ENCODE peak calls at places on chromosomes 16 and 17, in four cellular contexts. P is fibroblast of the aortic adventitia, A is choroid plexus epithelial cell, F is AG10803. Y is an unnamed sample.

GRCh38 chr16:89764711-89765201 is 43.4 kb downstream of the ZNF276 start:
- DNase-seq in P (no peak), A (peak), F (no peak), Y (no peak)

GRCh38 chr16:66226762-66227161 is 139.7 kb upstream of the CDH5 start:
- DNase-seq in P (peak), A (no peak), F (peak), Y (no peak)

GRCh38 chr16:53937068-53937614 is 233.2 kb downstream of the FTO start:
- DNase-seq in P (no peak), A (no peak), F (no peak), Y (no peak)

GRCh38 chr17:75517277-75517865 is 1.0 kb downstream of the TSEN54 start:
- DNase-seq in P (no peak), A (no peak), F (no peak), Y (no peak)

GRCh38 chr16:19840524-19841110 is 44.0 kb downstream of the GPRC5B start:
- DNase-seq in P (no peak), A (no peak), F (peak), Y (no peak)

GRCh38 chr17:37121616-37122015 is 172.9 kb downstream of the AATF start:
- DNase-seq in P (no peak), A (no peak), F (no peak), Y (no peak)

GRCh38 chr16:25097304-25097988 is 14.1 kb upstream of the LCMT1 start:
- DNase-seq in P (peak), A (peak), F (peak), Y (peak)

GRCh38 chr17:76208120-76208519 is 32.2 kb downstream of the RNF157 start:
- DNase-seq in P (no peak), A (no peak), F (no peak), Y (no peak)

GRCh38 chr16:28984619-28985135 is at the start of gene LAT:
- DNase-seq in P (no peak), A (no peak), F (no peak), Y (no peak)

GRCh38 chr16:30896203-30896889 is at the start of gene CTF1:
- DNase-seq in P (peak), A (peak), F (peak), Y (peak)

GRCh38 chr16:87126403-87127025 is 190.7 kb downstream of the C16orf95 start:
- DNase-seq in P (no peak), A (no peak), F (no peak), Y (no peak)

GRCh38 chr17:65243838-65244237 is 106.7 kb downstream of the RGS9 start:
- DNase-seq in P (peak), A (peak), F (peak), Y (peak)

GRCh38 chr16:30893082-30893743 is 664 bp downstream of the BCL7C start:
- DNase-seq in P (no peak), A (no peak), F (no peak), Y (no peak)

DNA sequence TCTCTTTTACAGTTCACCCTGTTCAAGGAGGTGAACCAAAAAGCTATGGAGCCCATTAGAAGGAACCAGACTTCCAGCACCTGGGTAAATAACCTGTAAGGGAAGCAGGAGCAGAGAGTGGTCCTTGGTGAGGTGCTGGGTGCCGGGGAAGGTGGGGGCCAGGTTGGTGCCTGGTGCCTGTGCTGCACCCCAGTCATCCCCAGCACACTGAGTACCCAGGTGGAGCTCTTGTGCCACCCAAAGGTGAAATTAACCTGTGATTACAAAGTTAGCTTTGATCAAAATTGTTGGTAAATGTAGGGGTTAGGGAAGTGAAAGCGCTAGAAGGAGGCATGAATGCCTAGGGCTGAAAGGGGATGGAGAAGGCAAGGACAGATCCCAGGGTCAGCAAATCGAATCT is 58.6 kb downstream of the CDRT4 start:
- DNase-seq in P (no peak), A (no peak), F (no peak), Y (no peak)
- TF ChIP-seq CTCF in P (no peak), A (no peak), F (no peak), Y (no peak)

GRCh38 chr17:73932216-73932749 is 271.2 kb upstream of the RPL38 start:
- DNase-seq in P (no peak), A (no peak), F (no peak), Y (no peak)

GRCh38 chr17:73933164-73933766 is 270.2 kb upstream of the RPL38 start:
- DNase-seq in P (no peak), A (no peak), F (no peak), Y (no peak)

GRCh38 chr17:73934696-73935095 is 268.8 kb upstream of the RPL38 start:
- DNase-seq in P (no peak), A (no peak), F (no peak), Y (no peak)

GRCh38 chr17:73933871-73934270 is 269.6 kb upstream of the RPL38 start:
- DNase-seq in P (no peak), A (no peak), F (peak), Y (no peak)

GRCh38 chr17:73929860-73930430 is 273.5 kb upstream of the RPL38 start:
- DNase-seq in P (no peak), A (no peak), F (no peak), Y (no peak)
- TF ChIP-seq CTCF in P (no peak), A (no peak), F (no peak), Y (no peak)

DNA sequence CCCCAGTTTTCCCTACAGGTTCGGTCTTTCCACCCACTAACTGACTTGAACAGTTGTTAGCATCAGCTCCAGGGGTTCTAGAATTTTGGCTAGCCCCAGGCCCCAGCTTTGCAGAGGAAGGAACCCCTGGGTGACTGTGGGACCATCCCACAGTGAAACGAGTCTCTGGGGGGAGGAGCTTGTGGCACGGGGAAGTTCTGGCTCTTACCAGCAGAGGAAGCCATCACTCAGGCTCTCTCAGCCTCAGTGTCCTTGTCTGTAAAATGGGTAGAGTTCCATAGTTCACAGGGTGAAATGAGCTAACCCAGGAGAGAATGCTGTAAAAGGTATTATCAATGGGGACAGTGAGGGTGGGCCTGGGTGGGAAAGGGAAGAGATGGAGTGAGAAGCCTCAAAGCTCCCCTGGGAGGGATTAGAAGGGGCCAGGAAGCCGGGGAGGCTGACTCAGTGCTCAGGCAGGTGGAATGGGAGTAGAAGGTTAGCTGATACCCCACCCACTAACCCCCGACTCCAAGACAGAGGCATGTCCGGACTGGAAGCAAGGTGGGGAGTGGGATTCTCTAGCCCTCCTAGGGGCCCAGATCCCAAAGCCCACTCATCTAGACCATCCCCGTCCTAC is 30.9 kb upstream of the CDC42EP4 start:
- DNase-seq in P (peak), A (peak), F (peak), Y (no peak)
- TF ChIP-seq CTCF in P (peak), A (peak), F (peak), Y (peak)

GRCh38 chr16:50884066-50884860 is 142.4 kb downstream of the CYLD start:
- DNase-seq in P (no peak), A (no peak), F (no peak), Y (no peak)
- TF ChIP-seq CTCF in P (peak), A (peak), F (peak), Y (peak)

GRCh38 chr17:697682-698081 is 17.0 kb downstream of the VPS53 start:
- DNase-seq in P (no peak), A (no peak), F (no peak), Y (no peak)
- TF ChIP-seq CTCF in P (no peak), A (no peak), F (no peak), Y (no peak)